ENCODE peak calls at places on chromosome 3, in five cellular contexts. B is suprapubic skin, Y is thoracic aorta, Q is lung, S is aorta. X is an unnamed sample. For H3K36me3 and H3K27me3, the result is how much of the 10 kb centered on the place peaks cover.

GRCh38 chr3:70982700-70983140 is 600.8 kb downstream of the FOXP1 start:
- DNase-seq in S (peak), B (no peak), Q (no peak), Y (peak), X (peak)

GRCh38 chr3:187319699-187320302 is 28.3 kb upstream of the MASP1 start:
- DNase-seq in S (peak), Q (peak), B (no peak), Y (peak), X (peak)

GRCh38 chr3:55075846-55076245 is 148.0 kb upstream of the LRTM1 start:
- DNase-seq in B (no peak), Q (no peak), Y (no peak), S (no peak), X (no peak)

GRCh38 chr3:53749428-53749827 is 96.8 kb downstream of the CHDH start:
- DNase-seq in B (no peak), Y (no peak), S (no peak), Q (no peak), X (no peak)

GRCh38 chr3:161273589-161274218 is 52.6 kb downstream of the NMD3 start:
- DNase-seq in S (no peak), Y (no peak), B (no peak), Q (no peak), X (no peak)

GRCh38 chr3:23612296-23612891 is 193.4 kb upstream of the UBE2E1 start:
- DNase-seq in Q (no peak), S (no peak), B (no peak), Y (no peak), X (no peak)

GRCh38 chr3:30871720-30872119 is 22.7 kb downstream of the GADL1 start:
- DNase-seq in B (no peak), Y (no peak), S (no peak), Q (no peak), X (no peak)

GRCh38 chr3:172106989-172107388 is 67.6 kb downstream of the FNDC3B start:
- DNase-seq in S (peak), Y (no peak), Q (peak), B (no peak), X (no peak)

GRCh38 chr3:177525987-177526712 is 328.9 kb upstream of the TBL1XR1 start:
- DNase-seq in Q (no peak), Y (no peak), S (peak), B (no peak), X (no peak)

GRCh38 chr3:13213490-13213889 is 140.3 kb upstream of the IQSEC1 start:
- DNase-seq in S (no peak), Q (no peak), Y (no peak), B (no peak), X (no peak)

GRCh38 chr3:27861047-27862036 is 139.2 kb upstream of the EOMES start:
- DNase-seq in Y (no peak), S (no peak), Q (no peak), B (no peak), X (no peak)

GRCh38 chr3:14542656-14543055 is 2.5 kb upstream of the GRIP2 start:
- DNase-seq in Y (no peak), Q (no peak), S (no peak), B (no peak), X (no peak)

GRCh38 chr3:125160911-125161371 is 51.6 kb downstream of the SLC12A8 start:
- DNase-seq in Q (no peak), Y (no peak), S (no peak), B (no peak), X (no peak)

GRCh38 chr3:109018828-109019227 is 65.1 kb upstream of the GUCA1C start:
- DNase-seq in B (no peak), Q (no peak), Y (no peak), S (no peak), X (no peak)

GRCh38 chr3:11757441-11757875 is 89.2 kb downstream of the TAMM41 start:
- DNase-seq in B (no peak), Y (no peak), S (no peak), Q (no peak), X (no peak)

GRCh38 chr3:53795176-53795575 is 51.0 kb downstream of the CHDH start:
- DNase-seq in S (no peak), Q (no peak), Y (no peak), B (no peak), X (no peak)

GRCh38 chr3:31565288-31565687 is 32.6 kb downstream of the STT3B start:
- DNase-seq in Q (no peak), B (no peak), S (no peak), Y (no peak), X (no peak)

GRCh38 chr3:100891033-100891432 is 102.2 kb downstream of the ABI3BP start:
- DNase-seq in S (no peak), Q (no peak), Y (no peak), B (no peak), X (no peak)

GRCh38 chr3:187626581-187626980 is 43.6 kb downstream of the SST start:
- DNase-seq in Y (no peak), S (no peak), B (no peak), Q (no peak), X (no peak)

GRCh38 chr3:16336876-16337275 is 71.9 kb downstream of the OXNAD1 start:
- DNase-seq in Y (no peak), B (no peak), S (no peak), Q (no peak), X (no peak)

GRCh38 chr3:30721314-30721634 is 114.9 kb downstream of the TGFBR2 start:
- DNase-seq in S (no peak), B (no peak), Q (no peak), Y (no peak), X (no peak)

GRCh38 chr3:101230618-101231017 is 89.8 kb downstream of the IMPG2 start:
- DNase-seq in B (no peak), Y (no peak), Q (no peak), S (no peak), X (no peak)

GRCh38 chr3:158768881-158769518 is 32.9 kb upstream of the MFSD1 start:
- DNase-seq in S (no peak), Y (no peak), Q (no peak), B (no peak), X (peak)

GRCh38 chr3:182241777-182242556 is 530.2 kb downstream of the SOX2 start:
- DNase-seq in S (no peak), Q (no peak), Y (no peak), B (no peak), X (no peak)

GRCh38 chr3:13073042-13073906 is at the start of gene IQSEC1:
- DNase-seq in Q (no peak), Y (no peak), B (no peak), S (peak), X (no peak)

GRCh38 chr3:17013050-17013449 is 128.3 kb downstream of the PLCL2 start:
- DNase-seq in Q (no peak), B (no peak), Y (no peak), S (no peak), X (no peak)

GRCh38 chr3:143302638-143303171 is 183.1 kb downstream of the CHST2 start:
- DNase-seq in S (peak), B (no peak), Q (peak), Y (no peak), X (peak)

GRCh38 chr3:173977747-173978146 is 580.2 kb downstream of the NLGN1 start:
- DNase-seq in Q (no peak), B (no peak), Y (no peak), S (no peak), X (peak)

GRCh38 chr3:145243875-145244274 is 917.1 kb downstream of the PLOD2 start:
- DNase-seq in B (no peak), Y (no peak), Q (no peak), S (no peak), X (peak)

GRCh38 chr3:48536787-48537186 is 19.8 kb downstream of the PFKFB4 start:
- DNase-seq in Y (no peak), B (no peak), Q (no peak), S (no peak), X (no peak)

GRCh38 chr3:3154879-3155610 is 24.4 kb downstream of the CRBN start:
- DNase-seq in Q (no peak), Y (no peak), B (no peak), S (no peak), X (no peak)
- H3K36me3 ChIP-seq in Q (under half), Y (under half), B (half or more), S (under half), X (under half)

GRCh38 chr3:169774186-169774585 is 990 bp downstream of the MYNN start:
- DNase-seq in S (no peak), Q (no peak), B (no peak), Y (no peak), X (no peak)
- H3K4me3 ChIP-seq in S (peak), Q (no peak), B (peak), Y (peak), X (peak)

DNA sequence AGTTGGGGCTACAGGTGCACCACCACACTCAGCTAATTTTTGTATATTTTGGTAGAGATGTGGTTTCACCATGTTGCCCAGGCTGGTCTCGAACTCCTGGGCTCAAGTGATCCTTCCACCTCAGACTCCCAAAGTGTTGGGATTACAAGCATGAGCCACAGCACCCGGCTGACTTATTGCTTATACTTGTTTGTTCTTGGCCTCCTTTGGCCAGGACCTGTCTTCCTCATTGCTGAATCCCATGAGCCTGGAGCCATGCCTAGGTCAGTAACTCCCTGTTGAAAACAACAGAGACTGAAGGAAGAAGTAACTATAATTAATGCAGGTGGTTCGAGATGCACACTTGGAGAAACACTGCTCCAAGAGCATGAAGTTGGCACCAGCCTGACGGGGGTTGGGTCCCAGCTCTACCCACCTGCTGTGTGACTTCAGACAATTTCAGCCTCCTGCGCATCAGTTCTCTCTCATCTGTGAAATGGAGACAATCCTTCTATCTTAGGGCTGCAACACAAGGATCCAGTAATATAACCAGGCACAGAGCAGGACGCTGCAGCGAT is 38.9 kb downstream of the CPN2 start:
- DNase-seq in Y (no peak), S (no peak), B (no peak), Q (no peak), X (no peak)
- H3K27me3 ChIP-seq in Y (under half), S (under half), B (under half), Q (under half), X (under half)

DNA sequence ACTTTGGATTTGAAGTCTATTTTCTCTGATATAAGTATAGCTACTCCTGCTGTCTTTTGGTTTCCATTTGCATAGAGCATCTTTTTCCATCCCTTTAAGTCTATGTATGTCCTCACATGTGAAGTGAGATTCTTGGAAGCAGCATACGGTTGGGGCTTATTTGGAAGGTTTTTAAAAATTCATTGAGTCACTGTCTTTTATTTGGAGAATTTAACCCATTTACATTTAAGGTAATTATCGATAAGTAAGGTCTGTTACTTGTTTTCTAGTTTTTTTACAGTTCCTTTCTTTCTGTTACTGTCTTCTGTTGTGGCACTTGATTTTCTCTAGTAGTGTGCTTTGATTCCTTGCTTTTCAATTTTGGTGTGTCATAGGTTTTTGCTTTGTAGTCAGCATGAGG is 14.0 kb downstream of the RUBCN start:
- DNase-seq in B (no peak), S (no peak), Q (no peak), Y (no peak), X (no peak)
- H3K36me3 ChIP-seq in B (under half), S (under half), Q (under half), Y (under half), X (under half)

GRCh38 chr3:178761461-178761860 is 225.2 kb downstream of the KCNMB2 start:
- DNase-seq in Q (no peak), Y (no peak), B (no peak), S (no peak), X (no peak)
- H3K4me3 ChIP-seq in Q (no peak), Y (no peak), B (no peak), S (no peak), X (no peak)

GRCh38 chr3:184237772-184238171 is 8.4 kb downstream of the VWA5B2 start:
- DNase-seq in S (no peak), Y (no peak), Q (no peak), B (no peak), X (no peak)

GRCh38 chr3:184239710-184240109 is 9.1 kb downstream of the ALG3 start:
- DNase-seq in B (no peak), Q (no peak), Y (no peak), S (peak), X (no peak)

GRCh38 chr3:184239221-184239620 is 9.5 kb downstream of the ALG3 start:
- DNase-seq in Y (no peak), Q (no peak), B (no peak), S (peak), X (no peak)

GRCh38 chr3:184237211-184237610 is 7.8 kb downstream of the VWA5B2 start:
- DNase-seq in B (no peak), Q (no peak), S (no peak), Y (no peak), X (no peak)

GRCh38 chr3:184238246-184238818 is 8.9 kb downstream of the VWA5B2 start:
- DNase-seq in Q (no peak), Y (no peak), B (no peak), S (peak), X (no peak)
- H3K27me3 ChIP-seq in Q (under half), Y (under half), B (under half), S (under half), X (under half)